ENCODE peak calls at places on chromosomes 11 and 22, in four cellular contexts. B is fibroblast of villous mesenchyme, F is NCI-H2029 treated with DMSO at 0.1 percent for 48 hours, L is iPS DF 6.9. G is an unnamed sample.

GRCh38 chr11:128342511-128343133 is 244.7 kb downstream of the ETS1 start:
- DNase-seq in B (peak; percentile 27), F (peak; percentile 99), L (no peak), G (peak; percentile 11)

GRCh38 chr22:36733271-36733670 is 29.7 kb upstream of the CACNG2 start:
- DNase-seq in B (no peak), F (no peak), L (no peak), G (no peak)

GRCh38 chr11:76672431-76673163 is 2.0 kb upstream of the LRRC32 start:
- DNase-seq in B (no peak), F (no peak), L (no peak), G (no peak)

GRCh38 chr11:4181780-4182721 is 87.5 kb downstream of the RRM1 start:
- DNase-seq in B (peak; percentile 42), F (no peak), L (no peak), G (no peak)

GRCh38 chr11:131904756-131905155 is 534.3 kb downstream of the NTM start:
- DNase-seq in B (no peak), F (no peak), L (peak; percentile 57), G (no peak)

GRCh38 chr11:106889718-106890117 is 128.6 kb downstream of the GUCY1A2 start:
- DNase-seq in B (no peak), F (no peak), L (no peak), G (no peak)

GRCh38 chr11:46360878-46361277 is 13.6 kb downstream of the DGKZ start:
- DNase-seq in B (peak; percentile 38), F (no peak), L (no peak), G (no peak)

GRCh38 chr11:31957674-31958073 is 133.2 kb upstream of the RCN1 start:
- DNase-seq in B (no peak), F (no peak), L (no peak), G (no peak)

GRCh38 chr22:36301384-36301828 is 48.5 kb downstream of the APOL1 start:
- DNase-seq in B (peak; percentile 72), F (peak; percentile 14), L (peak; percentile 61), G (no peak)

GRCh38 chr11:70064011-70064725 is 13.9 kb upstream of the ANO1 start:
- DNase-seq in B (no peak), F (no peak), L (no peak), G (no peak)

GRCh38 chr22:33918676-33919590 is 1.3 kb downstream of the LARGE1 start:
- DNase-seq in B (no peak), F (no peak), L (no peak), G (no peak)

GRCh38 chr11:119403021-119403420 is 20.0 kb downstream of the THY1 start:
- DNase-seq in B (peak; percentile 44), F (no peak), L (no peak), G (no peak)

GRCh38 chr11:20599424-20600346 is at the start of gene SLC6A5:
- DNase-seq in B (peak; percentile 34), F (no peak), L (peak; percentile 80), G (no peak)

GRCh38 chr11:67316882-67317364 is 13.6 kb downstream of the SSH3 start:
- DNase-seq in B (no peak), F (peak; percentile 45), L (no peak), G (no peak)

GRCh38 chr11:86869966-86870570 is 69.7 kb downstream of the PRSS23 start:
- DNase-seq in B (peak; percentile 64), F (peak; percentile 38), L (peak; percentile 57), G (no peak)

GRCh38 chr22:20205964-20206708 is 55.3 kb upstream of the CCDC188 start:
- DNase-seq in B (peak; percentile 68), F (peak; percentile 2), L (peak; percentile 20), G (no peak)

GRCh38 chr11:72314600-72315386 is 70.8 kb upstream of the PHOX2A start:
- DNase-seq in B (no peak), F (no peak), L (no peak), G (no peak)

GRCh38 chr11:70900540-70900939 is 351.8 kb downstream of the SHANK2 start:
- DNase-seq in B (no peak), F (no peak), L (no peak), G (no peak)

GRCh38 chr11:6443269-6444003 is 2.6 kb upstream of the HPX start:
- DNase-seq in B (peak; percentile 60), F (no peak), L (peak; percentile 35), G (no peak)

GRCh38 chr11:99198215-99198614 is 177.5 kb downstream of the CNTN5 start:
- DNase-seq in B (no peak), F (no peak), L (no peak), G (no peak)

GRCh38 chr11:46248270-46249102 is 29.0 kb upstream of the CREB3L1 start:
- DNase-seq in B (peak; percentile 95), F (no peak), L (no peak), G (no peak)

GRCh38 chr22:42993651-42994275 is 21.2 kb downstream of the PACSIN2 start:
- DNase-seq in B (peak; percentile 59), F (no peak), L (no peak), G (no peak)

GRCh38 chr11:25855916-25856315 is 476.0 kb upstream of the ANO3 start:
- DNase-seq in B (no peak), F (no peak), L (no peak), G (no peak)

GRCh38 chr22:38257650-38258246 is 15.1 kb downstream of the TMEM184B start:
- DNase-seq in B (no peak), F (peak; percentile 44), L (no peak), G (no peak)

GRCh38 chr11:111388431-111388830 is 9.4 kb upstream of the POU2AF1 start:
- DNase-seq in B (no peak), F (no peak), L (no peak), G (no peak)

GRCh38 chr11:27358306-27358705 is 4.7 kb downstream of the CCDC34 start:
- DNase-seq in B (peak; percentile 36), F (no peak), L (no peak), G (no peak)

GRCh38 chr11:71525938-71526495 is 1.1 kb upstream of the KRTAP5-7 start:
- DNase-seq in B (no peak), F (no peak), L (no peak), G (no peak)

G was measured in GOT3.